ENCODE peak calls at places on chromosome X, in nine cellular contexts. X, C, S, J, Q, Z, Y, A and V are unnamed samples.

GRCh38 chrX:136608295-136608933 is 39.5 kb upstream of the CD40LG start:
- DNase-seq in X (no peak), C (peak), S (peak), J (peak), Q (no peak), Z (peak), Y (peak), A (peak), V (peak)

GRCh38 chrX:53716328-53717088 is 30.0 kb upstream of the HUWE1 start:
- DNase-seq in X (no peak), C (no peak), S (peak), J (no peak), Q (no peak), Z (peak), Y (peak), A (peak), V (no peak)

GRCh38 chrX:7568597-7568996 is 274.4 kb upstream of the VCX start:
- DNase-seq in X (no peak), C (no peak), S (peak), J (no peak), Q (no peak), Z (no peak), Y (no peak), A (no peak), V (no peak)

GRCh38 chrX:154717824-154718223 is 33.1 kb downstream of the GAB3 start:
- DNase-seq in X (no peak), C (no peak), S (no peak), J (no peak), Q (no peak), Z (no peak), Y (no peak), A (peak), V (no peak)

GRCh38 chrX:129908636-129909035 is 2.7 kb downstream of the UTP14A start:
- DNase-seq in X (no peak), C (no peak), S (no peak), J (no peak), Q (no peak), Z (no peak), Y (no peak), A (no peak), V (no peak)

GRCh38 chrX:9356846-9357245 is 108.0 kb upstream of the TBL1X start:
- DNase-seq in X (no peak), C (no peak), S (no peak), J (no peak), Q (no peak), Z (no peak), Y (no peak), A (no peak), V (no peak)

GRCh38 chrX:132426695-132427281 is 62.0 kb downstream of the MBNL3 start:
- DNase-seq in X (no peak), C (no peak), S (no peak), J (no peak), Q (no peak), Z (no peak), Y (no peak), A (no peak), V (no peak)

GRCh38 chrX:94752434-94753169 is 1078.6 kb downstream of the FAM133A start:
- DNase-seq in X (no peak), C (no peak), S (no peak), J (no peak), Q (no peak), Z (no peak), Y (no peak), A (no peak), V (no peak)

GRCh38 chrX:96971812-96972211 is 88.1 kb downstream of the RPA4 start:
- DNase-seq in X (no peak), C (no peak), S (no peak), J (no peak), Q (no peak), Z (no peak), Y (no peak), A (no peak), V (no peak)

GRCh38 chrX:48776818-48777439 is 9.5 kb upstream of the GATA1 start:
- DNase-seq in X (no peak), C (no peak), S (no peak), J (no peak), Q (no peak), Z (no peak), Y (no peak), A (no peak), V (no peak)

GRCh38 chrX:26851981-26852380 is 611.2 kb downstream of the PPP4R3C start:
- DNase-seq in X (peak), C (no peak), S (peak), J (no peak), Q (no peak), Z (no peak), Y (no peak), A (no peak), V (peak)

GRCh38 chrX:30373479-30373878 is 64.3 kb upstream of the NR0B1 start:
- DNase-seq in X (no peak), C (no peak), S (no peak), J (no peak), Q (no peak), Z (no peak), Y (no peak), A (no peak), V (no peak)

GRCh38 chrX:34487364-34487763 is 169.7 kb downstream of the TMEM47 start:
- DNase-seq in X (no peak), C (no peak), S (no peak), J (no peak), Q (no peak), Z (no peak), Y (no peak), A (no peak), V (no peak)

GRCh38 chrX:56764975-56765791 is 36.1 kb downstream of the NBDY start:
- DNase-seq in X (no peak), C (no peak), S (peak), J (no peak), Q (no peak), Z (peak), Y (no peak), A (no peak), V (no peak)

GRCh38 chrX:130840345-130840744 is 62.7 kb downstream of the ENOX2 start:
- DNase-seq in X (no peak), C (no peak), S (no peak), J (no peak), Q (no peak), Z (no peak), Y (no peak), A (no peak), V (no peak)

GRCh38 chrX:3589474-3589873 is 124.0 kb downstream of the PRKX start:
- DNase-seq in X (no peak), C (no peak), S (no peak), J (no peak), Q (no peak), Z (no peak), Y (no peak), A (no peak), V (no peak)

GRCh38 chrX:153647461-153648357 is 706 bp downstream of the DUSP9 start:
- DNase-seq in X (no peak), C (no peak), S (no peak), J (no peak), Q (no peak), Z (no peak), Y (no peak), A (no peak), V (peak)

GRCh38 chrX:8027876-8028275 is 100.7 kb upstream of the PNPLA4 start:
- DNase-seq in X (no peak), C (no peak), S (no peak), J (no peak), Q (no peak), Z (no peak), Y (no peak), A (no peak), V (no peak)

GRCh38 chrX:14694631-14695030 is 165.3 kb downstream of the GLRA2 start:
- DNase-seq in X (no peak), C (no peak), S (no peak), J (no peak), Q (no peak), Z (no peak), Y (no peak), A (no peak), V (no peak)

GRCh38 chrX:151776113-151776790 is 41.7 kb downstream of the CNGA2 start:
- DNase-seq in X (no peak), C (no peak), S (no peak), J (peak), Q (no peak), Z (no peak), Y (no peak), A (no peak), V (no peak)

GRCh38 chrX:973010-973409 is 239.4 kb downstream of the CRLF2 start:
- DNase-seq in X (no peak), C (no peak), S (no peak), J (no peak), Q (no peak), Z (no peak), Y (no peak), A (no peak), V (no peak)

GRCh38 chrX:10235851-10236250 is 79.1 kb downstream of the CLCN4 start:
- DNase-seq in X (no peak), C (no peak), S (no peak), J (no peak), Q (no peak), Z (no peak), Y (no peak), A (no peak), V (no peak)

GRCh38 chrX:109352121-109352556 is 129.7 kb downstream of the GUCY2F start:
- DNase-seq in X (peak), C (no peak), S (no peak), J (peak), Q (no peak), Z (no peak), Y (no peak), A (no peak), V (no peak)

GRCh38 chrX:77342028-77342427 is 105.2 kb upstream of the FGF16 start:
- DNase-seq in X (no peak), C (no peak), S (no peak), J (no peak), Q (no peak), Z (no peak), Y (no peak), A (no peak), V (no peak)

GRCh38 chrX:15242899-15243555 is 26.9 kb downstream of the ASB9 start:
- DNase-seq in X (peak), C (no peak), S (peak), J (no peak), Q (peak), Z (peak), Y (no peak), A (peak), V (peak)

GRCh38 chrX:136185409-136186022 is 38.2 kb downstream of the FHL1 start:
- DNase-seq in X (no peak), C (no peak), S (no peak), J (no peak), Q (no peak), Z (no peak), Y (no peak), A (no peak), V (no peak)

GRCh38 chrX:43882294-43882681 is at the start of gene MAOB:
- DNase-seq in X (peak), C (no peak), S (no peak), J (peak), Q (peak), Z (peak), Y (no peak), A (no peak), V (peak)